ENCODE peak calls at places on chromosomes 2 and 18, in nine cellular contexts. O is NCI-H774; M is OCI-M1; B is HTR-8/SVneo; U is stimulated activated CD8-positive, alpha-beta memory T cell treated with anti-CD3 and anti-CD28 coated beads, Interleukin-4, amount 100 ng/mL, for 4 hours; A is kidney epithelial cell; S is AG08396; D is posterior cingulate gyrus; X is NCI-H446 treated with DMSO at 0.1 percent for 48 hours. C is an unnamed sample.

GRCh38 chr2:134558208-134558890 is 160.5 kb downstream of the TMEM163 start:
- DNase-seq in M (no peak), B (no peak), U (no peak), X (peak; percentile 56), O (peak; percentile 87), A (no peak), S (no peak), D (no peak), C (no peak)

GRCh38 chr2:28960401-28960800 is 20.7 kb upstream of the TOGARAM2 start:
- DNase-seq in A (no peak), D (no peak), U (no peak), X (no peak), M (no peak), S (no peak), B (no peak), O (no peak), C (no peak)

GRCh38 chr2:171260471-171261424 is 100.1 kb upstream of the TLK1 start:
- DNase-seq in X (no peak), S (no peak), B (no peak), O (no peak), U (no peak), M (peak; percentile 45), D (no peak), A (no peak), C (no peak)

GRCh38 chr2:20135631-20136050 is 84.2 kb upstream of the LAPTM4A start:
- DNase-seq in A (no peak), S (peak; percentile 77), X (peak; percentile 8), D (peak; percentile 24), M (peak; percentile 76), O (peak; percentile 26), U (no peak), B (peak; percentile 80), C (no peak)

GRCh38 chr2:33665039-33665438 is 65.9 kb upstream of the FAM98A start:
- DNase-seq in U (no peak), M (no peak), O (no peak), D (no peak), S (no peak), B (no peak), X (no peak), A (no peak), C (no peak)

GRCh38 chr2:138787053-138787666 is 7.0 kb upstream of the NXPH2 start:
- DNase-seq in A (no peak), S (peak; percentile 43), U (no peak), B (no peak), M (peak; percentile 58), X (peak; percentile 27), O (peak; percentile 40), D (no peak), C (no peak)

GRCh38 chr2:68352651-68353386 is 12.3 kb upstream of the PLEK start:
- DNase-seq in M (peak; percentile 79), B (no peak), X (no peak), S (no peak), U (no peak), O (no peak), A (no peak), D (no peak), C (no peak)

GRCh38 chr2:155381446-155381845 is 683.0 kb downstream of the KCNJ3 start:
- DNase-seq in U (no peak), A (no peak), B (no peak), S (no peak), O (no peak), D (no peak), X (peak; percentile 44), M (no peak), C (no peak)

GRCh38 chr2:142010871-142011270 is 119.9 kb downstream of the LRP1B start:
- DNase-seq in S (no peak), U (no peak), X (no peak), A (no peak), O (no peak), M (no peak), B (no peak), D (no peak), C (no peak)

GRCh38 chr2:232984451-232985207 is 28.4 kb downstream of the NGEF start:
- DNase-seq in M (no peak), A (no peak), B (no peak), D (no peak), S (no peak), O (no peak), X (no peak), U (no peak), C (no peak)

GRCh38 chr2:45823723-45824206 is 172.3 kb downstream of the PRKCE start:
- DNase-seq in D (peak; percentile 69), S (no peak), A (no peak), B (no peak), O (peak; percentile 73), M (no peak), U (no peak), X (peak; percentile 97), C (no peak)

GRCh38 chr18:52353589-52353988 is 13.6 kb downstream of the DCC start:
- DNase-seq in B (no peak), S (no peak), U (no peak), M (no peak), O (no peak), X (no peak), A (no peak), D (no peak), C (no peak)

GRCh38 chr2:20313659-20314058 is 37.0 kb downstream of the PUM2 start:
- DNase-seq in S (no peak), U (no peak), X (no peak), O (no peak), B (no peak), D (no peak), M (no peak), A (no peak), C (no peak)

GRCh38 chr2:23286765-23287155 is 98.2 kb upstream of the KLHL29 start:
- DNase-seq in D (no peak), S (peak; percentile 39), O (no peak), B (peak; percentile 67), A (no peak), U (no peak), X (no peak), M (peak; percentile 12), C (no peak)

GRCh38 chr18:76610933-76611749 is 116.1 kb upstream of the ZNF516 start:
- DNase-seq in A (no peak), U (no peak), D (no peak), M (no peak), O (no peak), S (peak; percentile 63), X (no peak), B (no peak), C (no peak)

GRCh38 chr2:43399098-43399497 is 172.7 kb upstream of the ZFP36L2 start:
- DNase-seq in M (no peak), A (no peak), X (no peak), O (no peak), U (no peak), B (no peak), S (no peak), D (no peak), C (no peak)

GRCh38 chr2:36777788-36778187 is 81.3 kb downstream of the VIT start:
- DNase-seq in B (no peak), D (no peak), X (no peak), M (no peak), S (no peak), A (no peak), O (no peak), U (no peak), C (no peak)

GRCh38 chr2:42834161-42834560 is 41.8 kb upstream of the HAAO start:
- DNase-seq in D (no peak), U (no peak), B (no peak), M (no peak), S (no peak), O (no peak), X (no peak), A (no peak), C (no peak)

GRCh38 chr2:43526994-43527393 is 68.8 kb downstream of the THADA start:
- DNase-seq in O (no peak), X (no peak), S (no peak), D (no peak), A (no peak), U (no peak), B (no peak), M (no peak), C (no peak)

GRCh38 chr2:96308248-96308647 is 2.9 kb upstream of the SNRNP200 start:
- DNase-seq in B (no peak), A (no peak), U (no peak), X (no peak), D (no peak), S (no peak), M (no peak), O (no peak), C (no peak)

GRCh38 chr18:48902023-48902855 is 48.5 kb downstream of the SMAD7 start:
- DNase-seq in O (peak; percentile 80), B (peak; percentile 74), D (no peak), X (peak; percentile 72), U (no peak), M (peak; percentile 40), S (peak; percentile 93), A (peak; percentile 56), C (peak; percentile 7)

GRCh38 chr2:128803222-128803621 is 484.6 kb upstream of the HS6ST1 start:
- DNase-seq in A (no peak), U (no peak), D (no peak), S (no peak), X (no peak), B (no peak), O (no peak), M (no peak), C (no peak)

GRCh38 chr2:149473538-149473937 is 114.0 kb downstream of the MMADHC start:
- DNase-seq in D (no peak), M (no peak), X (no peak), B (no peak), O (no peak), U (no peak), S (no peak), A (no peak), C (peak; percentile 26)

GRCh38 chr2:79619976-79620375 is 107.1 kb downstream of the CTNNA2 start:
- DNase-seq in U (no peak), M (no peak), S (no peak), B (no peak), X (no peak), A (no peak), O (no peak), D (no peak), C (no peak)